ENCODE peak calls at places on chromosomes 6 and 20, in four cellular contexts. Q is stomach, D is foreskin keratinocyte, A is fibroblast of lung. C is an unnamed sample.

GRCh38 chr6:105968230-105968954 is 117.7 kb upstream of the PRDM1 start:
- DNase-seq in Q (no peak), A (no peak), D (no peak), C (no peak)

GRCh38 chr6:42411431-42411830 is 40.3 kb downstream of the TRERF1 start:
- DNase-seq in A (no peak), D (no peak), Q (no peak), C (no peak)

GRCh38 chr6:33277663-33278391 is 904 bp downstream of the B3GALT4 start:
- DNase-seq in D (no peak), A (peak), Q (no peak), C (peak)

GRCh38 chr6:34901930-34902329 is 12.9 kb downstream of the ANKS1A start:
- DNase-seq in A (no peak), Q (no peak), D (no peak), C (no peak)

GRCh38 chr6:81995548-81996289 is 243.2 kb upstream of the TENT5A start:
- DNase-seq in A (peak), D (peak), Q (no peak), C (no peak)

GRCh38 chr6:100886078-100886477 is 4.9 kb upstream of the ASCC3 start:
- DNase-seq in Q (no peak), A (no peak), D (peak), C (no peak)

GRCh38 chr6:74651948-74652347 is 553.9 kb downstream of the COL12A1 start:
- DNase-seq in D (no peak), A (peak), Q (no peak), C (no peak)

GRCh38 chr6:35810831-35811698 is 5.9 kb downstream of the LHFPL5 start:
- DNase-seq in Q (no peak), A (peak), D (peak), C (no peak)

GRCh38 chr6:33815854-33816253 is 12.1 kb upstream of the MLN start:
- DNase-seq in A (no peak), D (no peak), Q (no peak), C (peak)

GRCh38 chr20:49775229-49775693 is 37.4 kb upstream of the SLC9A8 start:
- DNase-seq in Q (peak), D (no peak), A (peak), C (no peak)

GRCh38 chr6:23851551-23851950 is 274.5 kb upstream of the NRSN1 start:
- DNase-seq in Q (no peak), A (no peak), D (no peak), C (no peak)
- TF ChIP-seq CTCF in Q (no peak), A (no peak), D (no peak), C (no peak)

GRCh38 chr6:161561938-161562337 is 288.1 kb upstream of the AGPAT4 start:
- DNase-seq in Q (no peak), A (no peak), D (no peak), C (no peak)

GRCh38 chr6:161554883-161555282 is 281.0 kb upstream of the AGPAT4 start:
- DNase-seq in A (peak), Q (no peak), D (no peak), C (no peak)

DNA sequence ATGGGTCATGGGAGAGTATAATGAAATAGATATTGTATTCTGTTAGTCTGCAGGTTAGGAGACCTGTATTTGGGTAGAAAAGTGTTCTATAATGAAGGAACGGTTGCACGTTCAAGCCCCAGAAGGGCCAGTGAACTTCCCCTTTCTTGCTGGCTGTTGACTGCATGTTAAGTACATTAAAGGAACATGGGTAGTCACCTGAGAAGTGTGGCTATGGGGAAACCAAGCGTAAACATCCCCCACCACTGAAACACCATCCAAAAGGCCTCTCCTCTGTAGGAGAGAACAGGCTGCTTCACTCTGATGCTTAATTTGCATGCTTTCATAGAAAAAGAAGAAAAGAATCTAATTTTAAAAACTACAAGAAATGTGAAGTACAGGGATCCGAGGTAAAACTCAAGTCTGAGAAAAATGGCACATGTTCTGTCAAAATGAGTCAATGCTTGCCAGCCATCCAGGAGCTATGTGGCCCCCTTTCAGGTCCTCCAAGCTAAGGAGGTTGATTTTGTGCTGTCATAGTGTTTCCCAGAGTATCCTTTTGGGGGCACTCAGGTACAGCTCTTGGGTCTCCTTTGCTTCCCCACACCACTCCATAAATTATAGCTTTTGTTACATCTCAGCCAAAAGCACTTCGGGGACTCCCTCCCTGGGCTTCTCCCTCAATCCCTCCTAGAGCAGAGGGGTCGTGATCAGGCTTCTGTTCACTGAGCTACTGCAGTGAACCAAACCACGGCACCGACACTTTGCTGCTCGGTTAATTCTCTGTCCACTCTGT is 283.7 kb upstream of the AGPAT4 start:
- DNase-seq in A (no peak), Q (no peak), D (no peak), C (no peak)
- TF ChIP-seq CTCF in A (no peak), Q (no peak), D (peak), C (peak)

GRCh38 chr6:13251242-13251641 is 77.1 kb downstream of the TBC1D7 start:
- DNase-seq in A (no peak), Q (no peak), D (no peak), C (no peak)
- TF ChIP-seq CTCF in A (no peak), Q (no peak), D (no peak), C (no peak)

DNA sequence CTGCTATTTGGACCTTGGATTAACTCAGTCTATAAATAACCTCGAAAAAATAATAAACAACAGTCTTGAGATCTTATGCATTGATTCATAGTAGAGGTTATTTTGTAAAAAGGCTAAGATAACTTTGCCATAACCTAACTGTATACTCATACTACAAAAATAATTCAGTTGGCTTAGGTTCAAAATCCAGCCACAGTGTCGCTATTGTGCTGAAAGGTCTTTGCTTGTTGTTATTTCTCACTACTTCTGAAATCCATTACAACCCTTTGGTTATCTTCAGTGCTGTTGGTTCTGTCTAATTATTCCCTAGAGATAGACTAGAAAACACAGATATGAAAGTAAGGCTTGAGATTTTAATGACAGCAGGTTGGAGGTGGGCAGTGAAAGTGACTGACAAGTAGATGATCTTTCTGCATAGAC is 74.4 kb downstream of the MKKS start:
- DNase-seq in Q (no peak), A (peak), D (no peak), C (no peak)
- TF ChIP-seq CTCF in Q (no peak), A (no peak), D (no peak), C (no peak)

GRCh38 chr6:410555-411395 is 19.2 kb downstream of the IRF4 start:
- DNase-seq in Q (no peak), A (no peak), D (no peak), C (no peak)

GRCh38 chr6:411402-412145 is 20.0 kb downstream of the IRF4 start:
- DNase-seq in D (no peak), Q (no peak), A (no peak), C (no peak)

GRCh38 chr6:408148-408547 is 16.6 kb downstream of the IRF4 start:
- DNase-seq in Q (no peak), D (no peak), A (no peak), C (no peak)

GRCh38 chr6:409370-409972 is 17.9 kb downstream of the IRF4 start:
- DNase-seq in D (no peak), Q (no peak), A (no peak), C (no peak)

GRCh38 chr6:408599-409102 is 17.1 kb downstream of the IRF4 start:
- DNase-seq in D (no peak), Q (no peak), A (peak), C (no peak)
- TF ChIP-seq CTCF in D (peak), Q (no peak), A (peak), C (peak)

DNA sequence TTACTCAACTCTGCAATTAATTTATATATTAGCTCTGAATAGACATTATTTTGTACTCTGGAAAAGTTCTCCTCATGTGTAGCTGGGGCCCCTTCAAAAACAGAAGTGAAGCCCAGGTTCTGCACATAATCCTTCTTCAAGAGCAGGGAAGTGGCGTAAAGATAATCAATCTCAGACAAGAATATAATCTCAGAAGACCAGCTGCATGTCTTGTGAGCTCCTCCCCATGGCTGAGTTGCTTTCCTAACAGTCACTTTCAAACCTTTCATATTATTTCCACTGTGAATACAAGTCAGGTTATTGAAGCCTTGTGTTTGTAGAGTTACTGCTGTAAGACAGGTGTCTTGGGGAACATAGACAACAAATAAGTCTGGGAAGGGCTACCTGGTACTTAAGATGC is 691.9 kb downstream of the RFPL4B start:
- DNase-seq in D (no peak), Q (no peak), A (no peak), C (no peak)
- TF ChIP-seq CTCF in D (no peak), Q (no peak), A (no peak), C (peak)

DNA sequence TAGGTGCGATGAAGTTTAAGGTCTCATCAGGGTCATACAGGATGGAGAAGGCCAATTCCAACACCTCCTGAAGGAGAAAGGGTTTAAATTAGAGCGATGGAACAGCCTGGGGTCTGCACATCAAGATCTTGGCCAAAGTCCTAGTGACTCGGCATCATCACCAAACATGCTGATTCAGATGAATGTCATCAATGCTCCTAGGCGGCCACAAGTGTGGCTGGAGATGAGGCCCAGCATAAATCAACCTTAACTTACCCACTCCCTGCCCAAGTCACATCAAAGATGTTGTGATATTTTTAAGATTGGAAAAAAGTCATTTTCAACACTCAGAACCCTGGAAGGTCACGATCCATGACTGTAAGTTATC is 37.5 kb downstream of the ELMO2 start:
- DNase-seq in Q (no peak), D (no peak), A (no peak), C (no peak)
- TF ChIP-seq CTCF in Q (no peak), D (no peak), A (no peak), C (no peak)

GRCh38 chr6:31081872-31082271 is 30.5 kb downstream of the C6orf15 start:
- DNase-seq in A (no peak), Q (no peak), D (peak), C (no peak)

GRCh38 chr6:31075528-31075927 is 36.8 kb downstream of the C6orf15 start:
- DNase-seq in Q (no peak), A (peak), D (peak), C (no peak)

GRCh38 chr6:31076611-31077010 is 35.8 kb downstream of the C6orf15 start:
- DNase-seq in A (no peak), Q (no peak), D (no peak), C (no peak)

GRCh38 chr6:31083742-31084354 is 28.5 kb downstream of the C6orf15 start:
- DNase-seq in D (peak), Q (peak), A (peak), C (no peak)

DNA sequence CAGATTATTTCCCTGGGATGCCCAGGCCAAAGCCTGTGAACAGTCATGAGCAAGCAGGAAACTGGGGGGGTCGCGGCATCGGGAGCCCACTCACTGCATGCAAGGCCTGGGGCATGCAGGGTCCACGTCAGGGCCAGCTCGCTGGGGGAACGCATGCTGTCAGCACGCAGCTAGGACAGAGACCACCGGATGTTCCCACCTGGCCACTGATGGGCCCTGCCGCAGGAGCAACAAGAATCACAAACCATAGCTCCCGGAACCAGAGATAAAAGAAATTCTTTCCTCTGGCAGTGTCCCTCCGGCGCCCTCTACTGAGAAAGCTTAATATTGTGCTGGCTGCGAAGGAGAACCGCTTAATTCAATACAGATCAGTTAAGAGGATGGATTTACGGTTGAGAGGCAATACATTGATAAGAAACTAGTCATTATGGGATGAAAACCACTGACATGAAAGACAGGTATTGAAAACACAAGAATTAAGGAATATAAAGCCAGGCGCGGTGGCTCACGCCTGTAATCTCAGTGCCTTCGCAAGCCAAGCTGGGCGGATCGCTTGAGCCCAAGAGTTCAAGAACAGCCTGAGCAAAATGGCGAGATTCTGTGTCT is 32.6 kb downstream of the C6orf15 start:
- DNase-seq in A (peak), D (peak), Q (peak), C (no peak)
- TF ChIP-seq CTCF in A (peak), D (peak), Q (peak), C (peak)